ENCODE peak calls at places on chromosomes 2 and 18, in nine cellular contexts. Q is mucosa of gallbladder; U is stimulated activated CD4-positive, alpha-beta T cell treated with anti-CD3 and anti-CD28 coated beads, TNF-alpha, amount 100 ng/mL, for 24 hours; W is hippocampal formation; S is HEK293T; N is substantia nigra; L is iris pigment epithelial cell; M is MM.1S; C is heart right ventricle. D is an unnamed sample.

GRCh38 chr2:181788883-181789555 is 102.5 kb upstream of the ITPRID2 start:
- DNase-seq in Q (no peak), U (no peak), W (no peak), S (no peak), N (no peak), L (no peak), M (no peak), C (no peak), D (no peak)

GRCh38 chr18:43571078-43571689 is 293.9 kb upstream of the SYT4 start:
- DNase-seq in Q (peak), U (no peak), W (peak), S (peak), N (no peak), L (peak), M (peak), C (peak), D (no peak)

GRCh38 chr18:8988262-8988871 is 114.1 kb upstream of the NDUFV2 start:
- DNase-seq in Q (peak), U (peak), W (peak), S (peak), N (no peak), L (peak), M (peak), C (peak), D (peak)

GRCh38 chr2:70747284-70747683 is 20.7 kb downstream of the ADD2 start:
- DNase-seq in Q (no peak), U (no peak), W (no peak), S (no peak), N (no peak), L (no peak), M (no peak), C (no peak), D (no peak)

GRCh38 chr2:3557588-3558204 is 437 bp downstream of the RNASEH1 start:
- DNase-seq in Q (no peak), U (no peak), W (no peak), S (peak), N (no peak), L (no peak), M (peak), C (no peak), D (no peak)

GRCh38 chr2:51789908-51790307 is 758.0 kb upstream of the NRXN1 start:
- DNase-seq in Q (no peak), U (no peak), W (no peak), S (no peak), N (no peak), L (no peak), M (no peak), C (no peak), D (no peak)

GRCh38 chr2:88197732-88198131 is 27.6 kb downstream of the THNSL2 start:
- DNase-seq in Q (no peak), U (no peak), W (no peak), S (no peak), N (no peak), L (no peak), M (no peak), C (no peak), D (no peak)

GRCh38 chr2:196204991-196205766 is 33.8 kb upstream of the STK17B start:
- DNase-seq in Q (no peak), U (no peak), W (no peak), S (no peak), N (no peak), L (no peak), M (no peak), C (no peak), D (no peak)

GRCh38 chr18:77666613-77667012 is 417.0 kb downstream of the GALR1 start:
- DNase-seq in Q (no peak), U (no peak), W (no peak), S (no peak), N (no peak), L (no peak), M (no peak), C (no peak), D (no peak)

GRCh38 chr2:68119504-68119903 is 38.2 kb upstream of the PNO1 start:
- DNase-seq in Q (no peak), U (no peak), W (no peak), S (no peak), N (no peak), L (no peak), M (no peak), C (no peak), D (no peak)

GRCh38 chr2:162153608-162154224 is 1.7 kb upstream of the GCG start:
- DNase-seq in Q (peak), U (peak), W (no peak), S (peak), N (no peak), L (peak), M (peak), C (peak), D (peak)

GRCh38 chr2:157327200-157327599 is 1.6 kb upstream of the ERMN start:
- DNase-seq in Q (no peak), U (no peak), W (no peak), S (no peak), N (no peak), L (no peak), M (no peak), C (no peak), D (no peak)

GRCh38 chr2:240500561-240501423 is 57.0 kb downstream of the ANKMY1 start:
- DNase-seq in Q (peak), U (no peak), W (no peak), S (no peak), N (no peak), L (no peak), M (no peak), C (no peak), D (no peak)

GRCh38 chr2:61353909-61354308 is 117.0 kb downstream of the USP34 start:
- DNase-seq in Q (no peak), U (no peak), W (no peak), S (no peak), N (no peak), L (no peak), M (no peak), C (no peak), D (no peak)

GRCh38 chr2:86791574-86791973 is 861 bp upstream of the CD8A start:
- DNase-seq in Q (no peak), U (no peak), W (no peak), S (no peak), N (no peak), L (no peak), M (no peak), C (no peak), D (no peak)

GRCh38 chr2:33131820-33132219 is 185.1 kb downstream of the LTBP1 start:
- DNase-seq in Q (no peak), U (no peak), W (no peak), S (no peak), N (no peak), L (no peak), M (no peak), C (no peak), D (no peak)

GRCh38 chr2:237689569-237690131 is 62.3 kb downstream of the LRRFIP1 start:
- DNase-seq in Q (no peak), U (no peak), W (no peak), S (no peak), N (no peak), L (no peak), M (no peak), C (no peak), D (no peak)

GRCh38 chr18:10055125-10055750 is 141.4 kb downstream of the VAPA start:
- DNase-seq in Q (no peak), U (no peak), W (no peak), S (no peak), N (no peak), L (no peak), M (no peak), C (no peak), D (no peak)

GRCh38 chr2:163469561-163469962 is 266.2 kb downstream of the FIGN start:
- DNase-seq in Q (no peak), U (no peak), W (peak), S (no peak), N (no peak), L (no peak), M (no peak), C (no peak), D (no peak)

GRCh38 chr2:203824057-203824456 is 43.5 kb upstream of the CTLA4 start:
- DNase-seq in Q (no peak), U (peak), W (no peak), S (no peak), N (no peak), L (no peak), M (no peak), C (no peak), D (no peak)

GRCh38 chr2:157217409-157217808 is 40.1 kb upstream of the GALNT5 start:
- DNase-seq in Q (no peak), U (no peak), W (no peak), S (no peak), N (no peak), L (no peak), M (no peak), C (no peak), D (no peak)

GRCh38 chr18:33821503-33821902 is 243.5 kb downstream of the ASXL3 start:
- DNase-seq in Q (no peak), U (no peak), W (no peak), S (no peak), N (no peak), L (peak), M (no peak), C (no peak), D (no peak)

GRCh38 chr2:9657731-9658130 is 26.9 kb upstream of the YWHAQ start:
- DNase-seq in Q (no peak), U (no peak), W (no peak), S (no peak), N (no peak), L (no peak), M (no peak), C (no peak), D (no peak)

GRCh38 chr18:27143580-27144287 is 41.4 kb downstream of the CHST9 start:
- DNase-seq in Q (peak), U (no peak), W (no peak), S (no peak), N (no peak), L (no peak), M (no peak), C (peak), D (no peak)

GRCh38 chr2:174145827-174146226 is 102.5 kb downstream of the OLA1 start:
- DNase-seq in Q (no peak), U (no peak), W (no peak), S (peak), N (no peak), L (peak), M (no peak), C (no peak), D (no peak)

GRCh38 chr2:190860985-190861721 is 19.5 kb upstream of the GLS start:
- DNase-seq in Q (no peak), U (no peak), W (no peak), S (no peak), N (no peak), L (peak), M (no peak), C (no peak), D (no peak)

GRCh38 chr2:144475044-144475443 is 44.9 kb downstream of the ZEB2 start:
- DNase-seq in Q (no peak), U (no peak), W (no peak), S (no peak), N (no peak), L (no peak), M (no peak), C (no peak), D (no peak)

GRCh38 chr18:78984941-78985784 is 5.5 kb downstream of the SALL3 start:
- DNase-seq in Q (no peak), U (no peak), W (no peak), S (peak), N (no peak), L (peak), M (no peak), C (no peak), D (no peak)

GRCh38 chr2:221997683-221998082 is 301.1 kb downstream of the PAX3 start:
- DNase-seq in Q (no peak), U (no peak), W (no peak), S (no peak), N (no peak), L (no peak), M (no peak), C (no peak), D (no peak)